ENCODE peak calls at places on chromosome 21, in seven cellular contexts. One of them, this sample, is unnamed.

GRCh38 chr21:25369524-25370300 is 237.6 kb downstream of the MRPL39 start:
- DNase-seq in tibial nerve: no peak
- DNase-seq in effector memory CD8-positive, alpha-beta T cell: no peak
- DNase-seq in progenitor cell of endocrine pancreas: no peak
- DNase-seq in GF-D8: no peak
- DNase-seq in AG09319: no peak
- DNase-seq in T47D: no peak
- DNase-seq in this sample: no peak

GRCh38 chr21:15063821-15064575 is 802 bp downstream of the NRIP1 start:
- DNase-seq in tibial nerve: peak
- DNase-seq in effector memory CD8-positive, alpha-beta T cell: peak
- DNase-seq in progenitor cell of endocrine pancreas: peak
- DNase-seq in GF-D8: no peak
- DNase-seq in AG09319: no peak
- DNase-seq in T47D: peak
- DNase-seq in this sample: no peak

GRCh38 chr21:44354775-44355771 is 1.7 kb downstream of the TRPM2 start:
- DNase-seq in tibial nerve: no peak
- DNase-seq in effector memory CD8-positive, alpha-beta T cell: no peak
- DNase-seq in progenitor cell of endocrine pancreas: no peak
- DNase-seq in GF-D8: peak
- DNase-seq in AG09319: no peak
- DNase-seq in T47D: no peak
- DNase-seq in this sample: no peak

GRCh38 chr21:28822882-28823335 is 169.8 kb downstream of the LTN1 start:
- DNase-seq in tibial nerve: no peak
- DNase-seq in effector memory CD8-positive, alpha-beta T cell: no peak
- DNase-seq in progenitor cell of endocrine pancreas: no peak
- DNase-seq in GF-D8: no peak
- DNase-seq in AG09319: peak
- DNase-seq in T47D: no peak
- DNase-seq in this sample: no peak

GRCh38 chr21:29034678-29035077 is 10.2 kb downstream of the USP16 start:
- DNase-seq in tibial nerve: no peak
- DNase-seq in effector memory CD8-positive, alpha-beta T cell: no peak
- DNase-seq in progenitor cell of endocrine pancreas: no peak
- DNase-seq in GF-D8: no peak
- DNase-seq in AG09319: no peak
- DNase-seq in T47D: no peak
- DNase-seq in this sample: no peak

GRCh38 chr21:45821315-45822001 is 160.1 kb upstream of the COL6A1 start:
- DNase-seq in tibial nerve: no peak
- DNase-seq in effector memory CD8-positive, alpha-beta T cell: no peak
- DNase-seq in progenitor cell of endocrine pancreas: no peak
- DNase-seq in GF-D8: no peak
- DNase-seq in AG09319: no peak
- DNase-seq in T47D: no peak
- DNase-seq in this sample: no peak

GRCh38 chr21:17491716-17492414 is 21.0 kb upstream of the CXADR start:
- DNase-seq in tibial nerve: no peak
- DNase-seq in effector memory CD8-positive, alpha-beta T cell: no peak
- DNase-seq in progenitor cell of endocrine pancreas: no peak
- DNase-seq in GF-D8: peak
- DNase-seq in AG09319: peak
- DNase-seq in T47D: no peak
- DNase-seq in this sample: peak

GRCh38 chr21:46036696-46037337 is 55.2 kb downstream of the COL6A1 start:
- DNase-seq in tibial nerve: no peak
- DNase-seq in effector memory CD8-positive, alpha-beta T cell: no peak
- DNase-seq in progenitor cell of endocrine pancreas: no peak
- DNase-seq in GF-D8: no peak
- DNase-seq in AG09319: no peak
- DNase-seq in T47D: no peak
- DNase-seq in this sample: no peak

GRCh38 chr21:39132248-39132647 is 51.0 kb downstream of the PSMG1 start:
- DNase-seq in tibial nerve: no peak
- DNase-seq in effector memory CD8-positive, alpha-beta T cell: no peak
- DNase-seq in progenitor cell of endocrine pancreas: no peak
- DNase-seq in GF-D8: no peak
- DNase-seq in AG09319: no peak
- DNase-seq in T47D: no peak
- DNase-seq in this sample: no peak

GRCh38 chr21:35779690-35780570 is 280.4 kb downstream of the SETD4 start:
- DNase-seq in tibial nerve: no peak
- DNase-seq in effector memory CD8-positive, alpha-beta T cell: no peak
- DNase-seq in progenitor cell of endocrine pancreas: no peak
- DNase-seq in GF-D8: no peak
- DNase-seq in AG09319: no peak
- DNase-seq in T47D: no peak
- DNase-seq in this sample: no peak

GRCh38 chr21:45412909-45413581 is 8.1 kb downstream of the COL18A1 start:
- DNase-seq in tibial nerve: no peak
- DNase-seq in effector memory CD8-positive, alpha-beta T cell: no peak
- DNase-seq in progenitor cell of endocrine pancreas: no peak
- DNase-seq in GF-D8: no peak
- DNase-seq in AG09319: no peak
- DNase-seq in T47D: no peak
- DNase-seq in this sample: no peak

GRCh38 chr21:32878654-32879053 is 107.1 kb upstream of the PAXBP1 start:
- DNase-seq in tibial nerve: no peak
- DNase-seq in effector memory CD8-positive, alpha-beta T cell: no peak
- DNase-seq in progenitor cell of endocrine pancreas: no peak
- DNase-seq in GF-D8: no peak
- DNase-seq in AG09319: no peak
- DNase-seq in T47D: no peak
- DNase-seq in this sample: no peak

GRCh38 chr21:44331650-44332306 is 7.4 kb downstream of the CFAP410 start:
- DNase-seq in tibial nerve: no peak
- DNase-seq in effector memory CD8-positive, alpha-beta T cell: no peak
- DNase-seq in progenitor cell of endocrine pancreas: no peak
- DNase-seq in GF-D8: no peak
- DNase-seq in AG09319: no peak
- DNase-seq in T47D: no peak
- DNase-seq in this sample: no peak

GRCh38 chr21:46009951-46010655 is 28.5 kb downstream of the COL6A1 start:
- DNase-seq in tibial nerve: no peak
- DNase-seq in effector memory CD8-positive, alpha-beta T cell: no peak
- DNase-seq in progenitor cell of endocrine pancreas: no peak
- DNase-seq in GF-D8: no peak
- DNase-seq in AG09319: no peak
- DNase-seq in T47D: no peak
- DNase-seq in this sample: no peak

GRCh38 chr21:41715649-41716321 is 51.1 kb downstream of the RIPK4 start:
- DNase-seq in tibial nerve: no peak
- DNase-seq in effector memory CD8-positive, alpha-beta T cell: no peak
- DNase-seq in progenitor cell of endocrine pancreas: peak
- DNase-seq in GF-D8: no peak
- DNase-seq in AG09319: no peak
- DNase-seq in T47D: no peak
- DNase-seq in this sample: peak

GRCh38 chr21:42495027-42495426 is 997 bp downstream of the RSPH1 start:
- DNase-seq in tibial nerve: no peak
- DNase-seq in effector memory CD8-positive, alpha-beta T cell: no peak
- DNase-seq in progenitor cell of endocrine pancreas: no peak
- DNase-seq in GF-D8: no peak
- DNase-seq in AG09319: no peak
- DNase-seq in T47D: no peak
- DNase-seq in this sample: no peak